ENCODE peak calls at places on chromosomes 11 and 22, in seven cellular contexts. One of them, this sample, is unnamed.

GRCh38 chr11:118621071-118621815 is 13.8 kb downstream of the PHLDB1 start:
- DNase-seq in uterus: peak; percentile 91
- DNase-seq in GM23248: peak; percentile 91
- DNase-seq in H1: no peak
- DNase-seq in testis: peak; percentile 91
- DNase-seq in spleen: peak; percentile 87
- DNase-seq in substantia nigra: peak; percentile 87
- DNase-seq in this sample: no peak

GRCh38 chr11:66042227-66043007 is 6.5 kb downstream of the GAL3ST3 start:
- DNase-seq in substantia nigra: no peak
- DNase-seq in uterus: no peak
- DNase-seq in testis: peak; percentile 55
- DNase-seq in H1: no peak
- DNase-seq in spleen: peak; percentile 64
- DNase-seq in GM23248: no peak
- DNase-seq in this sample: no peak

GRCh38 chr11:46389450-46390330 is 1.9 kb downstream of the CHRM4 start:
- DNase-seq in substantia nigra: peak; percentile 52
- DNase-seq in testis: peak; percentile 80
- DNase-seq in GM23248: peak; percentile 83
- DNase-seq in spleen: peak; percentile 90
- DNase-seq in uterus: peak; percentile 63
- DNase-seq in H1: no peak
- DNase-seq in this sample: no peak

GRCh38 chr11:87892291-87892690 is 283.0 kb downstream of the RAB38 start:
- DNase-seq in spleen: no peak
- DNase-seq in H1: no peak
- DNase-seq in uterus: no peak
- DNase-seq in testis: no peak
- DNase-seq in GM23248: no peak
- DNase-seq in substantia nigra: no peak
- DNase-seq in this sample: no peak

GRCh38 chr11:31932879-31933278 is 121.8 kb upstream of the PAX6 start:
- DNase-seq in uterus: no peak
- DNase-seq in substantia nigra: no peak
- DNase-seq in testis: no peak
- DNase-seq in GM23248: no peak
- DNase-seq in spleen: no peak
- DNase-seq in H1: no peak
- DNase-seq in this sample: no peak

GRCh38 chr11:44260081-44260480 is 49.9 kb downstream of the ALX4 start:
- DNase-seq in testis: no peak
- DNase-seq in GM23248: no peak
- DNase-seq in uterus: no peak
- DNase-seq in H1: no peak
- DNase-seq in substantia nigra: no peak
- DNase-seq in spleen: no peak
- DNase-seq in this sample: no peak

GRCh38 chr22:48156603-48157355 is 1394.3 kb downstream of the TBC1D22A start:
- DNase-seq in testis: no peak
- DNase-seq in uterus: no peak
- DNase-seq in spleen: no peak
- DNase-seq in H1: no peak
- DNase-seq in GM23248: no peak
- DNase-seq in substantia nigra: no peak
- DNase-seq in this sample: no peak

GRCh38 chr11:8257003-8257664 is 6.5 kb downstream of the LMO1 start:
- DNase-seq in uterus: no peak
- DNase-seq in spleen: peak; percentile 25
- DNase-seq in substantia nigra: no peak
- DNase-seq in GM23248: no peak
- DNase-seq in H1: no peak
- DNase-seq in testis: no peak
- DNase-seq in this sample: no peak

GRCh38 chr11:108891909-108892511 is 227.1 kb downstream of the DDX10 start:
- DNase-seq in spleen: no peak
- DNase-seq in testis: no peak
- DNase-seq in uterus: no peak
- DNase-seq in GM23248: no peak
- DNase-seq in H1: no peak
- DNase-seq in substantia nigra: no peak
- DNase-seq in this sample: no peak

GRCh38 chr11:47494996-47495855 is 46.3 kb upstream of the RAPSN start:
- DNase-seq in testis: no peak
- DNase-seq in spleen: no peak
- DNase-seq in uterus: no peak
- DNase-seq in H1: no peak
- DNase-seq in GM23248: peak; percentile 79
- DNase-seq in substantia nigra: no peak
- DNase-seq in this sample: peak; percentile 70

GRCh38 chr11:35486934-35487333 is 38.5 kb downstream of the PAMR1 start:
- DNase-seq in spleen: no peak
- DNase-seq in GM23248: no peak
- DNase-seq in substantia nigra: no peak
- DNase-seq in H1: no peak
- DNase-seq in testis: no peak
- DNase-seq in uterus: no peak
- DNase-seq in this sample: no peak

GRCh38 chr11:83759148-83759547 is 473.0 kb upstream of the CCDC90B start:
- DNase-seq in substantia nigra: no peak
- DNase-seq in uterus: no peak
- DNase-seq in GM23248: no peak
- DNase-seq in spleen: no peak
- DNase-seq in H1: no peak
- DNase-seq in testis: no peak
- DNase-seq in this sample: no peak

GRCh38 chr11:104320091-104320490 is 156.1 kb upstream of the PDGFD start:
- DNase-seq in GM23248: no peak
- DNase-seq in spleen: no peak
- DNase-seq in substantia nigra: no peak
- DNase-seq in testis: no peak
- DNase-seq in uterus: no peak
- DNase-seq in H1: no peak
- DNase-seq in this sample: no peak

GRCh38 chr11:81030186-81030585 is 1589.4 kb upstream of the TENM4 start:
- DNase-seq in spleen: no peak
- DNase-seq in testis: no peak
- DNase-seq in substantia nigra: no peak
- DNase-seq in uterus: no peak
- DNase-seq in GM23248: no peak
- DNase-seq in H1: no peak
- DNase-seq in this sample: no peak

GRCh38 chr11:125947419-125948277 is 1.8 kb downstream of the VSIG10L2 start:
- DNase-seq in H1: no peak
- DNase-seq in spleen: no peak
- DNase-seq in uterus: no peak
- DNase-seq in testis: no peak
- DNase-seq in substantia nigra: no peak
- DNase-seq in GM23248: no peak
- DNase-seq in this sample: no peak
- H3K27ac ChIP-seq in H1: no peak overlapping the region
- H3K27ac ChIP-seq in spleen: no peak overlapping the region
- H3K27ac ChIP-seq in uterus: no peak overlapping the region
- H3K27ac ChIP-seq in testis: no peak overlapping the region
- H3K27ac ChIP-seq in substantia nigra: no peak overlapping the region
- H3K27ac ChIP-seq in GM23248: no peak overlapping the region
- H3K27ac ChIP-seq in this sample: no peak overlapping the region

DNA sequence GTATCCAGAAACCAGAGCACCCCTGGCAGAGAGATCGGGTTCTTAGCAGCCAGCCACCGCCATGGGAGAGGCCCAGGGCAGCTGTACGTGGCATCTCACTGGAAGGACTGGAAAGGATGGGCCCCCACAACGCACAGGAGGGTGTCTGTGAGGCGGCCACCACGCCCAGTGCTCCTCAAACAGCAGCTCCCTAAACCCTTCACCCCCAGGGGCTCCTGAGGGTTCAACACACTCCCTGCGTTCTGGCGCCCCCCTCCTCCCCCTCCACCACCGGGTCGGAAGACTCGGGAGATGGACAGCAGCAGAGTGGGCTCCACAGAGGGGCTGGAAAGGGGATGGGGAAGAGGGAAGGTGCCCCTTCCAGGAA is 1.1 kb downstream of the MAPK12 start:
- DNase-seq in H1: no peak
- DNase-seq in spleen: no peak
- DNase-seq in substantia nigra: no peak
- DNase-seq in testis: no peak
- DNase-seq in uterus: no peak
- DNase-seq in GM23248: peak; percentile 70
- DNase-seq in this sample: no peak
- H3K27ac ChIP-seq in H1: no peak overlapping the region
- H3K27ac ChIP-seq in spleen: no peak overlapping the region
- H3K27ac ChIP-seq in substantia nigra: peak overlapping the region; percentile 17
- H3K27ac ChIP-seq in testis: peak overlapping the region; percentile 50
- H3K27ac ChIP-seq in uterus: peak overlapping the region; percentile 65
- H3K27ac ChIP-seq in GM23248: peak overlapping the region; percentile 58
- H3K27ac ChIP-seq in this sample: no peak overlapping the region

DNA sequence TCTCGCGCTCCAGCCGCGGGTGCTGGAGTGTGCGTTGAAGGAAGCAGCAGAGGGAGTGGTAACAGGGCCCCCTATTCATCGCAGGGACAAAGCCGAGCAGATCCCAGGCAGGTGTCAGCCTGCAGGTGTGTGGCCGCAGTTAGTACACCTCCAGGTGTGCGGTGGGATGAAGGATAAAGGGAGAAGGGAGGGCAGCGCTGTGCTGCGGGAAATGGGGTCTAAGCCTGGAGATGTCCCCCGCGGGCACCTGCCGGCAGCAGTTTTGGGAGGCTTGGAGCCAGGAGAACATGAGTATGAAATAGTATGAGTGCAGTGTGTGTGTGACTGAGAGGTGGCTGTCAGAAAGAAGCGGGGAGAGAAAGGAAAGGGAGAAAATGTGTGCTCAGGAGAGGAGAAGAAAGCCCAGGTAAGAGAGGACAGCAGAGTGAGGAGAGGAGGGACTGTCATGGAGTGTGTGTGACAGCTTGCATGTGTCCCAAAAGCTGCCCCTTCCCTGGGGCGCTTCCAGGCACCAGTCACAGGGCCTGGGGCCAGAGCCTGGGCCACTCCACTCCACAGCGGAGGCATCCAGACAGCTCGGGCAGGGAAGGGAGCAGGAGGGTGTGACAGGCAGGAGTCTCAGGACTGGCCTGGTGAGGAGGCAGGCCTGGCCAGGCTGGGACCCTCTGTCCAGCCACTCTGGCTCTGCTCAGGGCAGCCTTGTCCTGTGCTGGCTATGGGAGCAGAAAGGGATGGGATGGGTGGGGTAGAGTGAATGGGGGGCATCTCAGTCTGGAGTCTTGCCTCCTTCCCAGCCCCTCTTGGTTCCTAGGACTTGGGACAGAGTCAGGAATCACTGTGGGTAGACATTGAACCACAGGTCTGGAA is 831 bp downstream of the MMP11 start:
- DNase-seq in testis: no peak
- DNase-seq in GM23248: no peak
- DNase-seq in uterus: no peak
- DNase-seq in spleen: no peak
- DNase-seq in substantia nigra: no peak
- DNase-seq in H1: no peak
- DNase-seq in this sample: no peak
- H3K27ac ChIP-seq in testis: no peak overlapping the region
- H3K27ac ChIP-seq in GM23248: no peak overlapping the region
- H3K27ac ChIP-seq in uterus: peak overlapping the region; percentile 56
- H3K27ac ChIP-seq in spleen: peak overlapping the region; percentile 62
- H3K27ac ChIP-seq in substantia nigra: no peak overlapping the region
- H3K27ac ChIP-seq in H1: no peak overlapping the region
- H3K27ac ChIP-seq in this sample: no peak overlapping the region

GRCh38 chr11:12075291-12075690 is 35.1 kb upstream of the MICAL2 start:
- DNase-seq in testis: no peak
- DNase-seq in substantia nigra: no peak
- DNase-seq in spleen: no peak
- DNase-seq in uterus: no peak
- DNase-seq in H1: no peak
- DNase-seq in GM23248: no peak
- DNase-seq in this sample: no peak
- H3K27ac ChIP-seq in testis: no peak overlapping the region
- H3K27ac ChIP-seq in substantia nigra: no peak overlapping the region
- H3K27ac ChIP-seq in spleen: no peak overlapping the region
- H3K27ac ChIP-seq in uterus: peak overlapping the region; percentile 90
- H3K27ac ChIP-seq in H1: no peak overlapping the region
- H3K27ac ChIP-seq in GM23248: peak overlapping the region; percentile 100
- H3K27ac ChIP-seq in this sample: no peak overlapping the region

GRCh38 chr11:102010776-102011500 is 36.3 kb upstream of the CFAP300 start:
- DNase-seq in testis: peak; percentile 48
- DNase-seq in H1: peak; percentile 61
- DNase-seq in uterus: peak; percentile 25
- DNase-seq in substantia nigra: no peak
- DNase-seq in GM23248: peak; percentile 95
- DNase-seq in spleen: no peak
- DNase-seq in this sample: no peak

GRCh38 chr11:102004220-102004619 is 43.0 kb upstream of the CFAP300 start:
- DNase-seq in spleen: no peak
- DNase-seq in GM23248: no peak
- DNase-seq in substantia nigra: no peak
- DNase-seq in testis: no peak
- DNase-seq in uterus: no peak
- DNase-seq in H1: no peak
- DNase-seq in this sample: no peak

GRCh38 chr11:102005306-102005705 is 41.9 kb upstream of the CFAP300 start:
- DNase-seq in H1: no peak
- DNase-seq in substantia nigra: no peak
- DNase-seq in GM23248: no peak
- DNase-seq in testis: no peak
- DNase-seq in uterus: no peak
- DNase-seq in spleen: no peak
- DNase-seq in this sample: no peak

GRCh38 chr11:102006835-102007566 is 40.2 kb upstream of the CFAP300 start:
- DNase-seq in GM23248: no peak
- DNase-seq in uterus: no peak
- DNase-seq in spleen: no peak
- DNase-seq in testis: no peak
- DNase-seq in H1: no peak
- DNase-seq in substantia nigra: no peak
- DNase-seq in this sample: no peak

DNA sequence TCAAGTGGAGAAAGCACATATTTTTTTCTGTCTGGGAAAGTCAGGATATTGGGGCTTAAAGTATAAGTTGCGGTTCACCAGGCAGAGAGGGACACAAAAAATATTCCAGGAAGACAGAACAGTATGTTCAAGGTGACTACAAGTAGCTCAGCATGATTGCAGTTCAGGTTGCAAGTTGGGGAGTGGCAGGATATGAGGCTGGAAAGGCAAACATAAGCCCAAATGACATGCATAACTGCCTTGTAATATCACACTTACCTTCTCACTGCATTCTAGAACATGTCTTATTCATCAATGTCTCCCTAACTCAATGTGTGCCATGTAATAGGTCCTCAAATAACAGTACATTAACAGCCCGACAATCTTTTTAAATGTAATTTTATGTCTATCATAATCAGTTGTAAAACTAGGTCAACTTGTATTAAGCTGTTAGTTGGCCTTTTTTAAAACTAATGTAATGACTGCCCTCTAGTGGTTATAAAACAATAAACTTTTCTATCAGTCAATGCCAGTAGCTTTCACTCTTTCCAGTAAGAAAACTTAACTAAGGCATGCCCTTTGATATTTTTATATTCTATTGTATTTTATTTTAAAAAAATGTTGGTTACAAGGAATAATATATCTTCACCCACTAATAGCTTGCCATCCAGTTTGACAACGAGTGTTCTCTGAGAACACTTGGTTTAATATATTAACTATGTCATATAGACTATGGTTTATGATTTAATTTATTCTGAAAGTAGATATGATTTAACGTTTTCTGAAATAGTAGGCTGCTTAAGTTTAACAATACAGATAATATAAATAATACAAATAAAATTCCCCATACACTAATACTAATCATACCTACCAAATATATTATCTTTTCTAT is 39.4 kb upstream of the CFAP300 start:
- DNase-seq in spleen: no peak
- DNase-seq in H1: no peak
- DNase-seq in substantia nigra: no peak
- DNase-seq in testis: no peak
- DNase-seq in GM23248: peak; percentile 70
- DNase-seq in uterus: no peak
- DNase-seq in this sample: no peak
- H3K27ac ChIP-seq in spleen: no peak overlapping the region
- H3K27ac ChIP-seq in H1: no peak overlapping the region
- H3K27ac ChIP-seq in substantia nigra: no peak overlapping the region
- H3K27ac ChIP-seq in testis: no peak overlapping the region
- H3K27ac ChIP-seq in GM23248: no peak overlapping the region
- H3K27ac ChIP-seq in uterus: no peak overlapping the region
- H3K27ac ChIP-seq in this sample: no peak overlapping the region